ENCODE peak calls at places on chromosome 6, in eight cellular contexts. One of them, this sample, is unnamed.
A peak's percentile ranks its signal among the peaks of the same experiment; 100 is the strongest.

GRCh38 chr6:107763959-107764358 is 60.2 kb downstream of the SCML4 start:
- DNase-seq in foreskin fibroblast: peak; percentile 31
- DNase-seq in nephron progenitor cell: no peak
- DNase-seq in astrocyte of the spinal cord: peak; percentile 67
- DNase-seq in pancreas: no peak
- DNase-seq in IMR-90: peak; percentile 53
- DNase-seq in fibroblast of lung: peak; percentile 85
- DNase-seq in tibial artery: no peak
- DNase-seq in this sample: no peak

GRCh38 chr6:73610444-73611275 is 43.1 kb downstream of the SLC17A5 start:
- DNase-seq in IMR-90: peak; percentile 66
- DNase-seq in nephron progenitor cell: no peak
- DNase-seq in fibroblast of lung: peak; percentile 33
- DNase-seq in pancreas: no peak
- DNase-seq in foreskin fibroblast: peak; percentile 34
- DNase-seq in astrocyte of the spinal cord: peak; percentile 67
- DNase-seq in tibial artery: no peak
- DNase-seq in this sample: no peak

GRCh38 chr6:46925563-46926253 is 4.0 kb upstream of the ADGRF5 start:
- DNase-seq in nephron progenitor cell: no peak
- DNase-seq in tibial artery: peak; percentile 82
- DNase-seq in pancreas: peak; percentile 48
- DNase-seq in foreskin fibroblast: peak; percentile 17
- DNase-seq in fibroblast of lung: peak; percentile 93
- DNase-seq in IMR-90: peak; percentile 35
- DNase-seq in astrocyte of the spinal cord: peak; percentile 60
- DNase-seq in this sample: no peak

GRCh38 chr6:20280288-20280621 is 68.0 kb upstream of the MBOAT1 start:
- DNase-seq in IMR-90: no peak
- DNase-seq in foreskin fibroblast: no peak
- DNase-seq in nephron progenitor cell: no peak
- DNase-seq in tibial artery: no peak
- DNase-seq in astrocyte of the spinal cord: no peak
- DNase-seq in pancreas: no peak
- DNase-seq in fibroblast of lung: no peak
- DNase-seq in this sample: no peak

GRCh38 chr6:16419636-16420331 is 181.4 kb downstream of the GMPR start:
- DNase-seq in nephron progenitor cell: no peak
- DNase-seq in fibroblast of lung: no peak
- DNase-seq in pancreas: no peak
- DNase-seq in foreskin fibroblast: no peak
- DNase-seq in tibial artery: no peak
- DNase-seq in IMR-90: no peak
- DNase-seq in astrocyte of the spinal cord: no peak
- DNase-seq in this sample: no peak

GRCh38 chr6:44047801-44048200 is 79.5 kb downstream of the MRPL14 start:
- DNase-seq in nephron progenitor cell: no peak
- DNase-seq in foreskin fibroblast: no peak
- DNase-seq in IMR-90: no peak
- DNase-seq in tibial artery: no peak
- DNase-seq in fibroblast of lung: no peak
- DNase-seq in pancreas: no peak
- DNase-seq in astrocyte of the spinal cord: no peak
- DNase-seq in this sample: no peak

GRCh38 chr6:16130932-16131387 is 2.1 kb downstream of the MYLIP start:
- DNase-seq in pancreas: peak; percentile 73
- DNase-seq in tibial artery: no peak
- DNase-seq in IMR-90: peak; percentile 83
- DNase-seq in nephron progenitor cell: peak; percentile 12
- DNase-seq in fibroblast of lung: peak; percentile 84
- DNase-seq in astrocyte of the spinal cord: peak; percentile 84
- DNase-seq in foreskin fibroblast: peak; percentile 80
- DNase-seq in this sample: no peak

GRCh38 chr6:2659882-2660281 is 90.8 kb downstream of the MYLK4 start:
- DNase-seq in IMR-90: peak; percentile 33
- DNase-seq in nephron progenitor cell: no peak
- DNase-seq in pancreas: no peak
- DNase-seq in fibroblast of lung: peak; percentile 27
- DNase-seq in foreskin fibroblast: peak; percentile 6
- DNase-seq in tibial artery: no peak
- DNase-seq in astrocyte of the spinal cord: no peak
- DNase-seq in this sample: no peak

GRCh38 chr6:4786936-4787504 is 10.8 kb downstream of the CDYL start:
- DNase-seq in fibroblast of lung: no peak
- DNase-seq in foreskin fibroblast: no peak
- DNase-seq in astrocyte of the spinal cord: no peak
- DNase-seq in IMR-90: no peak
- DNase-seq in pancreas: no peak
- DNase-seq in nephron progenitor cell: no peak
- DNase-seq in tibial artery: no peak
- DNase-seq in this sample: no peak

GRCh38 chr6:4788482-4788881 is 12.3 kb downstream of the CDYL start:
- DNase-seq in fibroblast of lung: no peak
- DNase-seq in astrocyte of the spinal cord: no peak
- DNase-seq in nephron progenitor cell: no peak
- DNase-seq in foreskin fibroblast: no peak
- DNase-seq in pancreas: no peak
- DNase-seq in tibial artery: no peak
- DNase-seq in IMR-90: no peak
- DNase-seq in this sample: no peak

GRCh38 chr6:4788953-4789584 is 12.9 kb downstream of the CDYL start:
- DNase-seq in astrocyte of the spinal cord: no peak
- DNase-seq in pancreas: no peak
- DNase-seq in tibial artery: no peak
- DNase-seq in IMR-90: no peak
- DNase-seq in fibroblast of lung: no peak
- DNase-seq in nephron progenitor cell: peak; percentile 31
- DNase-seq in foreskin fibroblast: no peak
- DNase-seq in this sample: no peak

GRCh38 chr6:4791174-4791573 is 15.0 kb downstream of the CDYL start:
- DNase-seq in nephron progenitor cell: no peak
- DNase-seq in IMR-90: no peak
- DNase-seq in astrocyte of the spinal cord: no peak
- DNase-seq in fibroblast of lung: no peak
- DNase-seq in pancreas: no peak
- DNase-seq in foreskin fibroblast: no peak
- DNase-seq in tibial artery: no peak
- DNase-seq in this sample: no peak

GRCh38 chr6:4790158-4790899 is 14.1 kb downstream of the CDYL start:
- DNase-seq in nephron progenitor cell: no peak
- DNase-seq in IMR-90: no peak
- DNase-seq in pancreas: no peak
- DNase-seq in astrocyte of the spinal cord: no peak
- DNase-seq in foreskin fibroblast: no peak
- DNase-seq in tibial artery: no peak
- DNase-seq in fibroblast of lung: no peak
- DNase-seq in this sample: no peak
- TF ChIP-seq CTCF in nephron progenitor cell: no peak
- TF ChIP-seq CTCF in IMR-90: peak; percentile 6
- TF ChIP-seq CTCF in pancreas: no peak
- TF ChIP-seq CTCF in astrocyte of the spinal cord: no peak
- TF ChIP-seq CTCF in foreskin fibroblast: no peak
- TF ChIP-seq CTCF in tibial artery: no peak
- TF ChIP-seq CTCF in fibroblast of lung: no peak
- TF ChIP-seq CTCF in this sample: peak; percentile 54

GRCh38 chr6:138800377-138801150 is 4.7 kb downstream of the ECT2L start:
- DNase-seq in foreskin fibroblast: no peak
- DNase-seq in nephron progenitor cell: no peak
- DNase-seq in tibial artery: no peak
- DNase-seq in astrocyte of the spinal cord: no peak
- DNase-seq in fibroblast of lung: no peak
- DNase-seq in IMR-90: no peak
- DNase-seq in pancreas: no peak
- DNase-seq in this sample: no peak
- TF ChIP-seq CTCF in foreskin fibroblast: peak; percentile 17
- TF ChIP-seq CTCF in nephron progenitor cell: no peak
- TF ChIP-seq CTCF in tibial artery: no peak
- TF ChIP-seq CTCF in astrocyte of the spinal cord: no peak
- TF ChIP-seq CTCF in fibroblast of lung: no peak
- TF ChIP-seq CTCF in IMR-90: no peak
- TF ChIP-seq CTCF in pancreas: no peak
- TF ChIP-seq CTCF in this sample: no peak

GRCh38 chr6:84764332-84765049 is at the start of gene TBX18:
- DNase-seq in pancreas: peak; percentile 71
- DNase-seq in foreskin fibroblast: peak; percentile 100
- DNase-seq in astrocyte of the spinal cord: peak; percentile 99
- DNase-seq in nephron progenitor cell: peak; percentile 95
- DNase-seq in fibroblast of lung: peak; percentile 90
- DNase-seq in IMR-90: peak; percentile 88
- DNase-seq in tibial artery: peak; percentile 99
- DNase-seq in this sample: peak; percentile 90
- TF ChIP-seq CTCF in pancreas: no peak
- TF ChIP-seq CTCF in foreskin fibroblast: no peak
- TF ChIP-seq CTCF in astrocyte of the spinal cord: peak; percentile 25
- TF ChIP-seq CTCF in nephron progenitor cell: no peak
- TF ChIP-seq CTCF in fibroblast of lung: peak; percentile 12
- TF ChIP-seq CTCF in IMR-90: no peak
- TF ChIP-seq CTCF in tibial artery: no peak
- TF ChIP-seq CTCF in this sample: no peak

GRCh38 chr6:56891754-56892153 is 63.2 kb upstream of the BEND6 start:
- DNase-seq in pancreas: no peak
- DNase-seq in tibial artery: no peak
- DNase-seq in IMR-90: peak; percentile 52
- DNase-seq in foreskin fibroblast: peak; percentile 42
- DNase-seq in nephron progenitor cell: no peak
- DNase-seq in astrocyte of the spinal cord: no peak
- DNase-seq in fibroblast of lung: no peak
- DNase-seq in this sample: no peak
- TF ChIP-seq CTCF in pancreas: no peak
- TF ChIP-seq CTCF in tibial artery: no peak
- TF ChIP-seq CTCF in IMR-90: peak; percentile 34
- TF ChIP-seq CTCF in foreskin fibroblast: no peak
- TF ChIP-seq CTCF in nephron progenitor cell: no peak
- TF ChIP-seq CTCF in astrocyte of the spinal cord: no peak
- TF ChIP-seq CTCF in fibroblast of lung: no peak
- TF ChIP-seq CTCF in this sample: no peak

This sample was measured in mesothelial cell of epicardium.